ENCODE peak calls at places on chromosomes 1 and 21, in four cellular contexts. O, J, X and K are unnamed samples.

GRCh38 chr1:98739762-98740161 is 78.2 kb downstream of the SNX7 start:
- DNase-seq in O (no peak), J (peak; percentile 95), X (no peak), K (no peak)

GRCh38 chr21:39484711-39485264 is 33.0 kb downstream of the SH3BGR start:
- DNase-seq in O (no peak), J (no peak), X (no peak), K (no peak)

GRCh38 chr1:66947267-66947666 is 22.5 kb downstream of the MIER1 start:
- DNase-seq in O (peak; percentile 51), J (no peak), X (no peak), K (no peak)

GRCh38 chr1:74324684-74325448 is 89.7 kb downstream of the TNNI3K start:
- DNase-seq in O (no peak), J (no peak), X (no peak), K (no peak)

GRCh38 chr1:48794815-48795214 is 18.1 kb upstream of the BEND5 start:
- DNase-seq in O (no peak), J (peak; percentile 55), X (no peak), K (no peak)

GRCh38 chr1:211258310-211258755 is 833 bp upstream of the RCOR3 start:
- DNase-seq in O (peak; percentile 60), J (peak; percentile 74), X (no peak), K (peak; percentile 84)

GRCh38 chr1:25914074-25914995 is 8.1 kb upstream of the STMN1 start:
- DNase-seq in O (peak; percentile 31), J (no peak), X (no peak), K (no peak)

GRCh38 chr1:115781343-115781742 is 12.8 kb upstream of the CASQ2 start:
- DNase-seq in O (no peak), J (peak; percentile 95), X (no peak), K (no peak)

GRCh38 chr1:16978139-16978538 is 2.3 kb downstream of the MFAP2 start:
- DNase-seq in O (no peak), J (no peak), X (no peak), K (no peak)

GRCh38 chr1:12161662-12162458 is 4.9 kb upstream of the TNFRSF1B start:
- DNase-seq in O (peak; percentile 94), J (peak; percentile 80), X (peak; percentile 42), K (peak; percentile 33)

GRCh38 chr1:114468710-114469468 is 42.1 kb downstream of the TRIM33 start:
- DNase-seq in O (peak; percentile 23), J (peak; percentile 90), X (no peak), K (no peak)

GRCh38 chr1:5994713-5995621 is 2.7 kb upstream of the NPHP4 start:
- DNase-seq in O (no peak), J (no peak), X (no peak), K (no peak)

GRCh38 chr1:226004396-226004795 is 5.3 kb upstream of the SDE2 start:
- DNase-seq in O (no peak), J (no peak), X (no peak), K (no peak)

GRCh38 chr1:201164645-201165044 is 10.4 kb upstream of the TMEM9 start:
- DNase-seq in O (no peak), J (no peak), X (no peak), K (peak; percentile 31)

GRCh38 chr1:2049517-2050481 is at the start of gene PRKCZ:
- DNase-seq in O (no peak), J (peak; percentile 94), X (no peak), K (no peak)

GRCh38 chr1:170668301-170668789 is 4.4 kb downstream of the PRRX1 start:
- DNase-seq in O (no peak), J (no peak), X (no peak), K (no peak)

GRCh38 chr1:155241069-155241679 is 14.1 kb downstream of the ENTREP3 start:
- DNase-seq in O (peak; percentile 83), J (peak; percentile 72), X (peak; percentile 59), K (peak; percentile 76)

GRCh38 chr1:243801378-243801777 is 48.7 kb downstream of the AKT3 start:
- DNase-seq in O (no peak), J (no peak), X (no peak), K (no peak)

GRCh38 chr1:207423560-207424292 is 30.4 kb upstream of the CR2 start:
- DNase-seq in O (no peak), J (no peak), X (no peak), K (no peak)

GRCh38 chr1:70140343-70140742 is 65.0 kb downstream of the LRRC40 start:
- DNase-seq in O (peak; percentile 78), J (no peak), X (no peak), K (no peak)

GRCh38 chr1:111214086-111214801 is 13.3 kb upstream of the CHI3L2 start:
- DNase-seq in O (peak; percentile 13), J (peak; percentile 64), X (no peak), K (no peak)

GRCh38 chr1:44294588-44295007 is 60.5 kb downstream of the ERI3 start:
- DNase-seq in O (peak; percentile 79), J (no peak), X (peak; percentile 11), K (peak; percentile 23)

GRCh38 chr1:209155556-209155955 is 428.0 kb upstream of the CAMK1G start:
- DNase-seq in O (no peak), J (no peak), X (no peak), K (no peak)

GRCh38 chr1:12580054-12580887 is 37.7 kb downstream of the DHRS3 start:
- DNase-seq in O (peak; percentile 51), J (no peak), X (no peak), K (no peak)

GRCh38 chr1:23472351-23473036 is 11.5 kb downstream of the ASAP3 start:
- DNase-seq in O (no peak), J (no peak), X (no peak), K (no peak)

GRCh38 chr1:34787461-34788420 is 5.1 kb upstream of the GJA4 start:
- DNase-seq in O (peak; percentile 39), J (no peak), X (no peak), K (no peak)

GRCh38 chr21:28771790-28772501 is 220.7 kb downstream of the LTN1 start:
- DNase-seq in O (peak; percentile 91), J (peak; percentile 10), X (peak; percentile 69), K (no peak)

GRCh38 chr1:23779826-23780371 is 1.7 kb downstream of the PITHD1 start:
- DNase-seq in O (peak; percentile 65), J (peak; percentile 61), X (no peak), K (no peak)

GRCh38 chr1:64470670-64471217 is 815 bp downstream of the CACHD1 start:
- DNase-seq in O (no peak), J (peak; percentile 32), X (no peak), K (peak; percentile 40)

GRCh38 chr1:54791880-54792522 is 9.1 kb downstream of the TTC22 start:
- DNase-seq in O (peak; percentile 34), J (no peak), X (no peak), K (peak; percentile 46)

GRCh38 chr1:182615468-182616129 is 11.4 kb upstream of the RGS16 start:
- DNase-seq in O (no peak), J (no peak), X (no peak), K (peak; percentile 62)

DNA sequence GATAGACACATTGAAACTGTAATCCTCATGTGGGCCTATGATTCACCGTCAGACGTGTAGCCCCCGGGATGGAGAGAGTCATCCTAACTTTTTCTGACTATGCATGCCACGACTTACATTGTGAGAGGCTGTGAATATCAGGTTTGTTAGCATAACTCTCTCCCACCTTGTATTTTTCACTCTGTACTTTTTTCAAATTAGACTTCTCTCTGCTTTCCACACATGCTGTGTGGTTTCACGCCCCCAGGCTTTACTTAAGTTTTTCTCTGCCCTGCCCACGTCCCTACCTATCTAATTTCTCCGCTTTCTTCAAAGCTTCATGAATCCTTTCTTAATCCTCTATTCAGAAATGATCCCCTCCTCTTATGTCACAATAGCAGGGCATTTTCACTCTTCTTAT is 3.4 kb upstream of the NCAM2 start:
- DNase-seq in O (no peak), J (no peak), X (no peak), K (no peak)
- H3K4me3 ChIP-seq in O (no peak overlapping the region), J (no peak overlapping the region), X (no peak overlapping the region), K (no peak overlapping the region)

DNA sequence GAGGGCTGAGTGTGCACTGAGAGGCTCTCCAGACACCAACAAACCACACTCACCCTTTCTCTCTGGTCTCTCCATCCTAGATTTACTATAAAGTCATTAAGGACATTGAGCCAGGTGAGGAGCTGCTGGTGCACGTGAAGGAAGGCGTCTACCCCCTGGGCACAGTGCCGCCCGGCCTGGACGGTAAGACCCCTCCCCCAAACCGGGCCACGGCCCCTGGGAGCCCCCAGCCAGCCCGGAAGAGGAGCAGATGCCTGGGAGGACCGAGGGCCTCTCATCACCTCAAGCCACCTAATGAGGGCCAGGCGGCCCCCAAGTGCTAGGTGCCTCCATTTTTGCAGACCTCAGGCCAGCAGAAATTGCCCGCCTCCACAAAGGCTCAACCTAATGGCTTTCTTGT is 58.1 kb upstream of the ARHGEF16 start:
- DNase-seq in O (no peak), J (no peak), X (no peak), K (no peak)
- H3K27me3 ChIP-seq in O (peaks cover 72% of the 10 kb centered on the region), J (peaks cover 24% of the 10 kb centered on the region), X (peaks cover 40% of the 10 kb centered on the region), K (peaks cover 73% of the 10 kb centered on the region)

DNA sequence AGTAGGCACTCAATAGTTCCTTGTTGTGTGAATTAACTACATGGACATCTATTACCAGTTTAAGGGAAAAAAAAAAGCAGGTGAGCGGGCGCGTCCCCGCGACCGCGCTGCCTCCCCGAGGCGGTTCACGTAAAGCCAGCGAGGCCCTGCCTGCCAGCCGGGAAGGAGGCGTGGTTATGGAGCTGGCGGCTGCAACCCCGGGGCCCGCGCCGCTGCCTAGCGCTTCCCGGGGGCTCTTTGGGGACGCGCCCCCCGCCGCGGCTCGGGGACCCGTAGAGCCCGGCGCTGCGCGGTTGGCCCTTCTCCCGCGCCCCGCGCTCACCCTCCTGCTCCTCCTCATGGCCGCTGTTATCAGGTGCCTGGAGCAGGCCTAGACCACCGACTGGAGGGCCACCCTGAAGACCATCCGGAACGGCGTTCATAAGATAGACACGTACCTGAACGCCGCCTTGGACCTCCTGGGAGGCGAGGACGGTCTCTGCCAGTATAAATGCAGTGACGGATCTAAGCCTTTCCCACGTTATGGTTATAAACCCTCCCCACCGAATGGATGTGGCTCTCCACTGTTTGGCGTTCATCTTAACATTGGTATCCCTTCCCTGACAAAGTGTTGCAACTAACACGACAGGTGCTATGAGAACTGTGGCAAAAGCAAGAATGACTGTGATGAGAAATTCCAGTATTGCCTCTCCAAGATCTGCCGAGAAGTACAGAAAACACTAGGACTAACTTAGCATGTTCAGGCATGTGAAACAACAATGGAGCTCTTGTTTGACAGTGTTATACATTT is 2.6 kb upstream of the CC2D1B start:
- DNase-seq in O (peak; percentile 32), J (peak; percentile 97), X (no peak), K (peak; percentile 62)
- H3K4me3 ChIP-seq in O (peak overlapping the region; percentile 49), J (peak overlapping the region; percentile 30), X (peak overlapping the region; percentile 41), K (peak overlapping the region; percentile 51)

GRCh38 chr1:232012773-232013386 is 386.3 kb downstream of the DISC1 start:
- DNase-seq in O (peak; percentile 96), J (peak; percentile 54), X (peak; percentile 86), K (peak; percentile 46)

GRCh38 chr1:232011961-232012360 is 385.4 kb downstream of the DISC1 start:
- DNase-seq in O (peak; percentile 80), J (no peak), X (peak; percentile 39), K (no peak)

GRCh38 chr1:232017057-232017456 is 390.5 kb downstream of the DISC1 start:
- DNase-seq in O (peak; percentile 15), J (no peak), X (peak; percentile 10), K (no peak)

GRCh38 chr1:232016636-232017035 is 390.0 kb downstream of the DISC1 start:
- DNase-seq in O (peak; percentile 73), J (no peak), X (peak; percentile 37), K (no peak)

DNA sequence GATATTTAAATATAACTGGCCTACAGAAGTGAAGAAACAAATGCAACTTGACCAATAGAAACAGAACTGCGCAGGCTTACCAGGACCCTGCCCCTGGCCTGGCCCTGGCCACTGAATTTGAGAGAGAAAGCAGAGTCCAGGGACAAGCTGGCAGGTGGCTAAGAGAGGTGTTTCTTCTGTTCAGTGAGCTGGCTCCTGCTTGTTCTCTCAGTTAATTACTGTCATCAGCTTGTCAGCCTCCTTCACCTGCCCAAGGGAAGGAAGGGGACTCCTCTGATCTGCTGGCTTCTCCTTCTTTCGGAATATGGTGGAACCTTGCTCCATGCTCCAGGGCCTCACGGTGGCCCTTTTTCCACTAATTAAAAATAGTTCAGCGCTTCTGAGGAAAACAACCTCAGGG is 388.4 kb downstream of the DISC1 start:
- DNase-seq in O (no peak), J (no peak), X (no peak), K (no peak)
- H3K27me3 ChIP-seq in O (no peaks in the 10 kb centered on the region), J (peaks cover 5% of the 10 kb centered on the region), X (no peaks in the 10 kb centered on the region), K (no peaks in the 10 kb centered on the region)